ENCODE peak calls at places on chromosomes 2 and 18, in four cellular contexts. C, U, R and N are unnamed samples.

GRCh38 chr2:173523497-173523896 is 168.8 kb downstream of the CDCA7 start:
- ATAC-seq in C (no peak), U (peak; percentile 54), R (peak; percentile 70), N (no peak)

GRCh38 chr2:10821291-10821690 is 8.7 kb upstream of the PDIA6 start:
- ATAC-seq in C (peak; percentile 41), U (peak; percentile 37), R (peak; percentile 44), N (no peak)

GRCh38 chr2:56448403-56448998 is 264.7 kb downstream of the CCDC85A start:
- ATAC-seq in C (peak; percentile 56), U (no peak), R (no peak), N (peak; percentile 77)

GRCh38 chr2:78817430-78817829 is 208.1 kb upstream of the REG3G start:
- ATAC-seq in C (no peak), U (no peak), R (no peak), N (no peak)

GRCh38 chr18:59467497-59467896 is 108.4 kb upstream of the LMAN1 start:
- ATAC-seq in C (no peak), U (no peak), R (no peak), N (no peak)

GRCh38 chr2:70283500-70284191 is 9.9 kb downstream of the SNRPG start:
- ATAC-seq in C (no peak), U (no peak), R (peak; percentile 74), N (no peak)

GRCh38 chr2:149020432-149020851 is 18.1 kb upstream of the LYPD6B start:
- ATAC-seq in C (peak; percentile 34), U (no peak), R (no peak), N (no peak)

GRCh38 chr18:72867721-72868665 is at the start of gene NETO1:
- ATAC-seq in C (no peak), U (peak; percentile 19), R (no peak), N (no peak)

GRCh38 chr2:182115258-182115657 is 129.6 kb downstream of the PPP1R1C start:
- ATAC-seq in C (no peak), U (no peak), R (no peak), N (no peak)

GRCh38 chr2:151481744-151482143 is 72.0 kb downstream of the RIF1 start:
- ATAC-seq in C (no peak), U (no peak), R (no peak), N (no peak)

GRCh38 chr2:27303093-27304025 is 4.9 kb downstream of the UCN start:
- ATAC-seq in C (peak; percentile 88), U (peak; percentile 49), R (peak; percentile 67), N (peak; percentile 59)

GRCh38 chr18:3305933-3306332 is 44.0 kb downstream of the MYL12B start:
- ATAC-seq in C (no peak), U (no peak), R (no peak), N (peak; percentile 63)

GRCh38 chr2:151638188-151638933 is 95.9 kb downstream of the NEB start:
- ATAC-seq in C (peak; percentile 62), U (peak; percentile 22), R (no peak), N (peak; percentile 70)

GRCh38 chr2:127621981-127622431 is 23.9 kb upstream of the GPR17 start:
- ATAC-seq in C (no peak), U (no peak), R (no peak), N (no peak)

GRCh38 chr18:26536664-26537063 is 11.7 kb downstream of the KCTD1 start:
- ATAC-seq in C (no peak), U (no peak), R (no peak), N (no peak)

GRCh38 chr2:101401316-101401660 is 14.0 kb upstream of the CREG2 start:
- ATAC-seq in C (no peak), U (no peak), R (no peak), N (no peak)

GRCh38 chr2:192957425-192957824 is 762.7 kb upstream of the TMEFF2 start:
- ATAC-seq in C (no peak), U (no peak), R (no peak), N (no peak)

GRCh38 chr2:25920786-25921390 is 42.6 kb upstream of the ASXL2 start:
- ATAC-seq in C (no peak), U (no peak), R (no peak), N (no peak)

GRCh38 chr2:168486440-168486839 is 30.4 kb downstream of the CERS6 start:
- ATAC-seq in C (no peak), U (no peak), R (no peak), N (no peak)

GRCh38 chr18:46010676-46011075 is 43.5 kb upstream of the EPG5 start:
- ATAC-seq in C (no peak), U (peak; percentile 53), R (peak; percentile 41), N (no peak)

GRCh38 chr2:222304737-222305509 is 6.1 kb upstream of the PAX3 start:
- ATAC-seq in C (peak; percentile 38), U (no peak), R (no peak), N (peak; percentile 25)

GRCh38 chr2:104790901-104791495 is 62.9 kb upstream of the POU3F3 start:
- ATAC-seq in C (no peak), U (no peak), R (no peak), N (no peak)

GRCh38 chr2:238143239-238143951 is 4.9 kb downstream of the KLHL30 start:
- ATAC-seq in C (peak; percentile 16), U (peak; percentile 22), R (peak; percentile 63), N (peak; percentile 62)

GRCh38 chr2:40302751-40303150 is 149.1 kb downstream of the SLC8A1 start:
- ATAC-seq in C (no peak), U (no peak), R (no peak), N (no peak)

GRCh38 chr2:73418343-73418742 is 32.7 kb downstream of the ALMS1 start:
- ATAC-seq in C (peak; percentile 77), U (peak; percentile 94), R (peak; percentile 97), N (no peak)

GRCh38 chr2:187934236-187934635 is 357.4 kb upstream of the GULP1 start:
- ATAC-seq in C (no peak), U (peak; percentile 53), R (no peak), N (no peak)

GRCh38 chr18:9017170-9017899 is 85.2 kb upstream of the NDUFV2 start:
- ATAC-seq in C (peak; percentile 74), U (peak; percentile 96), R (peak; percentile 95), N (peak; percentile 97)

GRCh38 chr18:8329186-8329771 is 280.0 kb upstream of the RAB12 start:
- ATAC-seq in C (peak; percentile 28), U (no peak), R (peak; percentile 13), N (peak; percentile 53)